ENCODE peak calls at places on chromosomes 2 and 18, in eight cellular contexts. Y, O, J, C, H, Z, E and M are unnamed samples.

GRCh38 chr2:235811446-235812184 is 317.8 kb downstream of the AGAP1 start:
- DNase-seq in Y (no peak), E (no peak), Z (no peak), H (peak), C (no peak), O (no peak), J (no peak), M (no peak)

GRCh38 chr2:159326569-159327255 is 40.2 kb upstream of the WDSUB1 start:
- DNase-seq in Y (no peak), J (no peak), Z (no peak), E (no peak), C (peak), H (no peak), O (no peak), M (peak)

GRCh38 chr2:60309941-60310680 is 243.3 kb downstream of the BCL11A start:
- DNase-seq in Y (no peak), H (no peak), Z (no peak), C (no peak), E (no peak), O (no peak), J (no peak), M (no peak)

GRCh38 chr2:119823734-119824334 is 64.1 kb downstream of the PTPN4 start:
- DNase-seq in Z (peak), C (peak), Y (peak), H (peak), O (no peak), E (no peak), J (peak), M (no peak)

GRCh38 chr2:216279459-216279858 is 92.8 kb downstream of the MARCHF4 start:
- DNase-seq in J (no peak), Z (no peak), Y (no peak), C (peak), E (no peak), O (no peak), H (no peak), M (no peak)

GRCh38 chr2:12700989-12701388 is 15.7 kb upstream of the TRIB2 start:
- DNase-seq in Y (no peak), C (peak), E (no peak), Z (no peak), J (no peak), H (peak), O (no peak), M (no peak)

GRCh38 chr2:134763164-134763710 is 44.4 kb upstream of the TMEM163 start:
- DNase-seq in E (no peak), C (no peak), Y (no peak), O (no peak), H (no peak), J (no peak), Z (no peak), M (no peak)

GRCh38 chr2:41414486-41415230 is 633.2 kb upstream of the PKDCC start:
- DNase-seq in H (no peak), E (peak), O (no peak), Y (peak), J (no peak), C (peak), Z (no peak), M (no peak)

GRCh38 chr2:110149330-110150220 is 34.0 kb upstream of the MALL start:
- DNase-seq in Z (peak), O (no peak), H (peak), C (peak), E (peak), J (no peak), Y (no peak), M (peak)

GRCh38 chr2:17149945-17150344 is 368.3 kb downstream of the RAD51AP2 start:
- DNase-seq in Y (no peak), E (no peak), J (no peak), O (no peak), H (no peak), C (no peak), Z (no peak), M (no peak)

GRCh38 chr2:241132549-241133435 is 16.5 kb downstream of the PASK start:
- DNase-seq in Y (no peak), H (no peak), O (no peak), Z (no peak), E (no peak), J (no peak), C (no peak), M (no peak)

GRCh38 chr2:48306409-48307284 is 223.3 kb upstream of the STON1 start:
- DNase-seq in J (no peak), E (no peak), Z (no peak), O (no peak), H (peak), C (peak), Y (no peak), M (no peak)

GRCh38 chr2:109497911-109498870 is 115.6 kb downstream of the SEPTIN10 start:
- DNase-seq in C (no peak), Y (no peak), E (no peak), Z (no peak), H (no peak), J (no peak), O (no peak), M (no peak)

GRCh38 chr18:27313678-27314077 is 128.6 kb upstream of the CHST9 start:
- DNase-seq in E (no peak), Z (no peak), Y (no peak), C (no peak), H (no peak), O (no peak), J (no peak), M (no peak)

GRCh38 chr2:7203056-7203467 is 285.9 kb downstream of the RNF144A start:
- DNase-seq in Z (peak), J (peak), Y (peak), C (peak), H (peak), E (no peak), O (peak), M (no peak)

GRCh38 chr2:172172513-172173217 is 70.0 kb upstream of the DLX2 start:
- DNase-seq in Z (peak), Y (peak), H (peak), C (peak), E (no peak), O (peak), J (peak), M (no peak)

GRCh38 chr2:65329551-65329950 is 101.9 kb downstream of the ACTR2 start:
- DNase-seq in C (no peak), J (no peak), Y (no peak), O (no peak), E (no peak), Z (no peak), H (no peak), M (no peak)

GRCh38 chr18:78113445-78113844 is 863.8 kb downstream of the GALR1 start:
- DNase-seq in O (no peak), Y (no peak), E (no peak), H (no peak), J (no peak), C (no peak), Z (no peak), M (no peak)

GRCh38 chr18:40687401-40687800 is 1267.6 kb upstream of the PIK3C3 start:
- DNase-seq in H (peak), Z (no peak), Y (no peak), O (no peak), C (peak), E (no peak), J (no peak), M (no peak)

GRCh38 chr18:21682276-21683051 is 22.1 kb downstream of the ABHD3 start:
- DNase-seq in J (no peak), Y (peak), H (peak), E (no peak), O (no peak), C (peak), Z (peak), M (peak)

GRCh38 chr18:74310411-74310810 is 5.2 kb upstream of the C18orf63 start:
- DNase-seq in C (peak), E (no peak), Z (no peak), O (no peak), H (no peak), Y (peak), J (no peak), M (no peak)

GRCh38 chr2:207239222-207239674 is 73.5 kb upstream of the KLF7 start:
- DNase-seq in E (peak), H (peak), O (no peak), J (no peak), Y (peak), Z (peak), C (peak), M (peak)

GRCh38 chr2:68352651-68353386 is 12.3 kb upstream of the PLEK start:
- DNase-seq in H (no peak), O (no peak), Y (no peak), Z (no peak), C (peak), E (no peak), J (no peak), M (no peak)